ENCODE peak calls at places on chromosome 15, in nine cellular contexts. One of them, this sample, is unnamed.

GRCh38 chr15:70831094-70831911 is 22.7 kb downstream of the LARP6 start:
- DNase-seq in glomerular endothelial cell: no peak
- DNase-seq in T-helper 2 cell: no peak
- DNase-seq in left cardiac atrium: no peak
- DNase-seq in retinal pigment epithelial cell: no peak
- DNase-seq in H54: no peak
- DNase-seq in erythroblast: no peak
- DNase-seq in HS-27A: no peak
- DNase-seq in foreskin keratinocyte: no peak
- DNase-seq in this sample: no peak

GRCh38 chr15:75174736-75175135 is 26.9 kb upstream of the C15orf39 start:
- DNase-seq in glomerular endothelial cell: no peak
- DNase-seq in T-helper 2 cell: no peak
- DNase-seq in left cardiac atrium: no peak
- DNase-seq in retinal pigment epithelial cell: no peak
- DNase-seq in H54: no peak
- DNase-seq in erythroblast: no peak
- DNase-seq in HS-27A: no peak
- DNase-seq in foreskin keratinocyte: no peak
- DNase-seq in this sample: no peak

GRCh38 chr15:58985443-58985842 is 2.0 kb upstream of the RNF111 start:
- DNase-seq in glomerular endothelial cell: no peak
- DNase-seq in T-helper 2 cell: no peak
- DNase-seq in left cardiac atrium: peak; percentile 67
- DNase-seq in retinal pigment epithelial cell: no peak
- DNase-seq in H54: no peak
- DNase-seq in erythroblast: no peak
- DNase-seq in HS-27A: no peak
- DNase-seq in foreskin keratinocyte: no peak
- DNase-seq in this sample: no peak

GRCh38 chr15:52171386-52171785 is 19.8 kb downstream of the GNB5 start:
- DNase-seq in glomerular endothelial cell: no peak
- DNase-seq in T-helper 2 cell: no peak
- DNase-seq in left cardiac atrium: no peak
- DNase-seq in retinal pigment epithelial cell: no peak
- DNase-seq in H54: no peak
- DNase-seq in erythroblast: no peak
- DNase-seq in HS-27A: no peak
- DNase-seq in foreskin keratinocyte: no peak
- DNase-seq in this sample: no peak

GRCh38 chr15:35182841-35183479 is 97.9 kb upstream of the NANOGP8 start:
- DNase-seq in glomerular endothelial cell: no peak
- DNase-seq in T-helper 2 cell: no peak
- DNase-seq in left cardiac atrium: no peak
- DNase-seq in retinal pigment epithelial cell: no peak
- DNase-seq in H54: no peak
- DNase-seq in erythroblast: no peak
- DNase-seq in HS-27A: no peak
- DNase-seq in foreskin keratinocyte: no peak
- DNase-seq in this sample: no peak

GRCh38 chr15:76327191-76328105 is 9.1 kb upstream of the ISL2 start:
- DNase-seq in glomerular endothelial cell: no peak
- DNase-seq in T-helper 2 cell: no peak
- DNase-seq in left cardiac atrium: no peak
- DNase-seq in retinal pigment epithelial cell: no peak
- DNase-seq in H54: peak; percentile 38
- DNase-seq in erythroblast: no peak
- DNase-seq in HS-27A: peak; percentile 84
- DNase-seq in foreskin keratinocyte: no peak
- DNase-seq in this sample: no peak

GRCh38 chr15:64695571-64695992 is 79.8 kb downstream of the RBPMS2 start:
- DNase-seq in glomerular endothelial cell: no peak
- DNase-seq in T-helper 2 cell: no peak
- DNase-seq in left cardiac atrium: no peak
- DNase-seq in retinal pigment epithelial cell: no peak
- DNase-seq in H54: no peak
- DNase-seq in erythroblast: peak; percentile 91
- DNase-seq in HS-27A: no peak
- DNase-seq in foreskin keratinocyte: no peak
- DNase-seq in this sample: no peak

GRCh38 chr15:80669599-80670273 is 25.4 kb upstream of the ABHD17C start:
- DNase-seq in glomerular endothelial cell: no peak
- DNase-seq in T-helper 2 cell: no peak
- DNase-seq in left cardiac atrium: no peak
- DNase-seq in retinal pigment epithelial cell: no peak
- DNase-seq in H54: no peak
- DNase-seq in erythroblast: no peak
- DNase-seq in HS-27A: no peak
- DNase-seq in foreskin keratinocyte: no peak
- DNase-seq in this sample: no peak

GRCh38 chr15:81293728-81294500 is 30.0 kb downstream of the STARD5 start:
- DNase-seq in glomerular endothelial cell: no peak
- DNase-seq in T-helper 2 cell: peak; percentile 89
- DNase-seq in left cardiac atrium: no peak
- DNase-seq in retinal pigment epithelial cell: no peak
- DNase-seq in H54: no peak
- DNase-seq in erythroblast: no peak
- DNase-seq in HS-27A: no peak
- DNase-seq in foreskin keratinocyte: no peak
- DNase-seq in this sample: no peak

GRCh38 chr15:76932090-76932966 is 779 bp downstream of the RCN2 start:
- DNase-seq in glomerular endothelial cell: no peak
- DNase-seq in T-helper 2 cell: no peak
- DNase-seq in left cardiac atrium: no peak
- DNase-seq in retinal pigment epithelial cell: no peak
- DNase-seq in H54: no peak
- DNase-seq in erythroblast: peak; percentile 44
- DNase-seq in HS-27A: no peak
- DNase-seq in foreskin keratinocyte: no peak
- DNase-seq in this sample: no peak

GRCh38 chr15:44710236-44711088 is 661 bp downstream of the PATL2 start:
- DNase-seq in glomerular endothelial cell: no peak
- DNase-seq in T-helper 2 cell: no peak
- DNase-seq in left cardiac atrium: peak; percentile 47
- DNase-seq in retinal pigment epithelial cell: no peak
- DNase-seq in H54: no peak
- DNase-seq in erythroblast: peak; percentile 65
- DNase-seq in HS-27A: no peak
- DNase-seq in foreskin keratinocyte: no peak
- DNase-seq in this sample: no peak

GRCh38 chr15:77712438-77712837 is 79.7 kb upstream of the LINGO1 start:
- DNase-seq in glomerular endothelial cell: no peak
- DNase-seq in T-helper 2 cell: no peak
- DNase-seq in left cardiac atrium: no peak
- DNase-seq in retinal pigment epithelial cell: no peak
- DNase-seq in H54: no peak
- DNase-seq in erythroblast: no peak
- DNase-seq in HS-27A: no peak
- DNase-seq in foreskin keratinocyte: no peak
- DNase-seq in this sample: no peak

GRCh38 chr15:68829068-68829467 is 8.4 kb upstream of the ANP32A start:
- DNase-seq in glomerular endothelial cell: peak; percentile 33
- DNase-seq in T-helper 2 cell: no peak
- DNase-seq in left cardiac atrium: no peak
- DNase-seq in retinal pigment epithelial cell: no peak
- DNase-seq in H54: no peak
- DNase-seq in erythroblast: peak; percentile 45
- DNase-seq in HS-27A: no peak
- DNase-seq in foreskin keratinocyte: no peak
- DNase-seq in this sample: no peak

GRCh38 chr15:88881781-88882180 is 13.6 kb downstream of the HAPLN3 start:
- DNase-seq in glomerular endothelial cell: no peak
- DNase-seq in T-helper 2 cell: no peak
- DNase-seq in left cardiac atrium: no peak
- DNase-seq in retinal pigment epithelial cell: no peak
- DNase-seq in H54: no peak
- DNase-seq in erythroblast: no peak
- DNase-seq in HS-27A: no peak
- DNase-seq in foreskin keratinocyte: no peak
- DNase-seq in this sample: no peak

GRCh38 chr15:81253846-81254245 is 57.2 kb downstream of the IL16 start:
- DNase-seq in glomerular endothelial cell: no peak
- DNase-seq in T-helper 2 cell: no peak
- DNase-seq in left cardiac atrium: no peak
- DNase-seq in retinal pigment epithelial cell: no peak
- DNase-seq in H54: no peak
- DNase-seq in erythroblast: no peak
- DNase-seq in HS-27A: no peak
- DNase-seq in foreskin keratinocyte: no peak
- DNase-seq in this sample: no peak

GRCh38 chr15:76208786-76209424 is 102.4 kb downstream of the ETFA start:
- DNase-seq in glomerular endothelial cell: no peak
- DNase-seq in T-helper 2 cell: no peak
- DNase-seq in left cardiac atrium: peak; percentile 10
- DNase-seq in retinal pigment epithelial cell: no peak
- DNase-seq in H54: no peak
- DNase-seq in erythroblast: no peak
- DNase-seq in HS-27A: no peak
- DNase-seq in foreskin keratinocyte: no peak
- DNase-seq in this sample: no peak

GRCh38 chr15:80788536-80788935 is 9.4 kb downstream of the CEMIP start:
- DNase-seq in glomerular endothelial cell: no peak
- DNase-seq in T-helper 2 cell: no peak
- DNase-seq in left cardiac atrium: no peak
- DNase-seq in retinal pigment epithelial cell: no peak
- DNase-seq in H54: no peak
- DNase-seq in erythroblast: no peak
- DNase-seq in HS-27A: no peak
- DNase-seq in foreskin keratinocyte: no peak
- DNase-seq in this sample: no peak

GRCh38 chr15:47003568-47003967 is 713.7 kb upstream of the SEMA6D start:
- DNase-seq in glomerular endothelial cell: no peak
- DNase-seq in T-helper 2 cell: no peak
- DNase-seq in left cardiac atrium: no peak
- DNase-seq in retinal pigment epithelial cell: no peak
- DNase-seq in H54: no peak
- DNase-seq in erythroblast: no peak
- DNase-seq in HS-27A: no peak
- DNase-seq in foreskin keratinocyte: no peak
- DNase-seq in this sample: no peak

GRCh38 chr15:72136170-72137051 is 18.2 kb downstream of the SENP8 start:
- DNase-seq in glomerular endothelial cell: no peak
- DNase-seq in T-helper 2 cell: no peak
- DNase-seq in left cardiac atrium: no peak
- DNase-seq in retinal pigment epithelial cell: no peak
- DNase-seq in H54: no peak
- DNase-seq in erythroblast: no peak
- DNase-seq in HS-27A: no peak
- DNase-seq in foreskin keratinocyte: no peak
- DNase-seq in this sample: no peak

GRCh38 chr15:81326466-81327212 is 2.7 kb upstream of the STARD5 start:
- DNase-seq in glomerular endothelial cell: no peak
- DNase-seq in T-helper 2 cell: no peak
- DNase-seq in left cardiac atrium: no peak
- DNase-seq in retinal pigment epithelial cell: no peak
- DNase-seq in H54: no peak
- DNase-seq in erythroblast: no peak
- DNase-seq in HS-27A: no peak
- DNase-seq in foreskin keratinocyte: no peak
- DNase-seq in this sample: no peak

GRCh38 chr15:58873267-58873666 is 60.2 kb downstream of the SLTM start:
- DNase-seq in glomerular endothelial cell: no peak
- DNase-seq in T-helper 2 cell: no peak
- DNase-seq in left cardiac atrium: no peak
- DNase-seq in retinal pigment epithelial cell: no peak
- DNase-seq in H54: no peak
- DNase-seq in erythroblast: no peak
- DNase-seq in HS-27A: no peak
- DNase-seq in foreskin keratinocyte: no peak
- DNase-seq in this sample: no peak

GRCh38 chr15:66505818-66506217 is 692 bp downstream of the ZWILCH start:
- DNase-seq in glomerular endothelial cell: no peak
- DNase-seq in T-helper 2 cell: no peak
- DNase-seq in left cardiac atrium: no peak
- DNase-seq in retinal pigment epithelial cell: no peak
- DNase-seq in H54: no peak
- DNase-seq in erythroblast: no peak
- DNase-seq in HS-27A: no peak
- DNase-seq in foreskin keratinocyte: no peak
- DNase-seq in this sample: no peak

GRCh38 chr15:68055224-68055705 is 1.1 kb downstream of the PIAS1 start:
- DNase-seq in glomerular endothelial cell: peak; percentile 7
- DNase-seq in T-helper 2 cell: peak; percentile 50
- DNase-seq in left cardiac atrium: no peak
- DNase-seq in retinal pigment epithelial cell: no peak
- DNase-seq in H54: peak; percentile 19
- DNase-seq in erythroblast: peak; percentile 49
- DNase-seq in HS-27A: peak; percentile 43
- DNase-seq in foreskin keratinocyte: peak; percentile 28
- DNase-seq in this sample: no peak

GRCh38 chr15:55909036-55909811 is 84.2 kb downstream of the NEDD4 start:
- DNase-seq in glomerular endothelial cell: no peak
- DNase-seq in T-helper 2 cell: no peak
- DNase-seq in left cardiac atrium: no peak
- DNase-seq in retinal pigment epithelial cell: no peak
- DNase-seq in H54: no peak
- DNase-seq in erythroblast: no peak
- DNase-seq in HS-27A: no peak
- DNase-seq in foreskin keratinocyte: peak; percentile 83
- DNase-seq in this sample: peak; percentile 61

GRCh38 chr15:40252438-40253178 is 13.7 kb downstream of the PAK6 start:
- DNase-seq in glomerular endothelial cell: no peak
- DNase-seq in T-helper 2 cell: no peak
- DNase-seq in left cardiac atrium: no peak
- DNase-seq in retinal pigment epithelial cell: no peak
- DNase-seq in H54: no peak
- DNase-seq in erythroblast: no peak
- DNase-seq in HS-27A: no peak
- DNase-seq in foreskin keratinocyte: no peak
- DNase-seq in this sample: no peak

GRCh38 chr15:85685366-85685765 is 109.4 kb downstream of the KLHL25 start:
- DNase-seq in glomerular endothelial cell: no peak
- DNase-seq in T-helper 2 cell: no peak
- DNase-seq in left cardiac atrium: no peak
- DNase-seq in retinal pigment epithelial cell: peak; percentile 11
- DNase-seq in H54: no peak
- DNase-seq in erythroblast: no peak
- DNase-seq in HS-27A: no peak
- DNase-seq in foreskin keratinocyte: no peak
- DNase-seq in this sample: no peak

GRCh38 chr15:69885182-69886041 is 212.3 kb downstream of the TLE3 start:
- DNase-seq in glomerular endothelial cell: no peak
- DNase-seq in T-helper 2 cell: no peak
- DNase-seq in left cardiac atrium: no peak
- DNase-seq in retinal pigment epithelial cell: no peak
- DNase-seq in H54: no peak
- DNase-seq in erythroblast: no peak
- DNase-seq in HS-27A: no peak
- DNase-seq in foreskin keratinocyte: no peak
- DNase-seq in this sample: no peak

GRCh38 chr15:74245342-74245931 is 9.3 kb downstream of the CCDC33 start:
- DNase-seq in glomerular endothelial cell: no peak
- DNase-seq in T-helper 2 cell: no peak
- DNase-seq in left cardiac atrium: no peak
- DNase-seq in retinal pigment epithelial cell: no peak
- DNase-seq in H54: no peak
- DNase-seq in erythroblast: peak; percentile 12
- DNase-seq in HS-27A: no peak
- DNase-seq in foreskin keratinocyte: no peak
- DNase-seq in this sample: no peak

GRCh38 chr15:91694131-91694828 is 159.2 kb upstream of the SLCO3A1 start:
- DNase-seq in glomerular endothelial cell: no peak
- DNase-seq in T-helper 2 cell: no peak
- DNase-seq in left cardiac atrium: peak; percentile 55
- DNase-seq in retinal pigment epithelial cell: peak; percentile 84
- DNase-seq in H54: no peak
- DNase-seq in erythroblast: no peak
- DNase-seq in HS-27A: no peak
- DNase-seq in foreskin keratinocyte: peak; percentile 44
- DNase-seq in this sample: no peak

GRCh38 chr15:96359772-96360498 is 29.4 kb downstream of the NR2F2 start:
- DNase-seq in glomerular endothelial cell: no peak
- DNase-seq in T-helper 2 cell: no peak
- DNase-seq in left cardiac atrium: no peak
- DNase-seq in retinal pigment epithelial cell: no peak
- DNase-seq in H54: no peak
- DNase-seq in erythroblast: no peak
- DNase-seq in HS-27A: no peak
- DNase-seq in foreskin keratinocyte: no peak
- DNase-seq in this sample: no peak

GRCh38 chr15:81275711-81276417 is 48.1 kb downstream of the STARD5 start:
- DNase-seq in glomerular endothelial cell: no peak
- DNase-seq in T-helper 2 cell: no peak
- DNase-seq in left cardiac atrium: no peak
- DNase-seq in retinal pigment epithelial cell: no peak
- DNase-seq in H54: no peak
- DNase-seq in erythroblast: no peak
- DNase-seq in HS-27A: no peak
- DNase-seq in foreskin keratinocyte: no peak
- DNase-seq in this sample: no peak